ENCODE peak calls at places on chromosomes 1 and 21, in nine cellular contexts. L, N, Q, F, W, U, V, P and A are unnamed samples.

GRCh38 chr1:8118031-8118451 is 91.9 kb upstream of the ERRFI1 start:
- DNase-seq in L (no peak), V (no peak), W (no peak), P (no peak), Q (no peak), F (no peak), N (no peak), U (no peak), A (no peak)

GRCh38 chr21:35381743-35382310 is 332.7 kb upstream of the RUNX1 start:
- DNase-seq in W (no peak), U (no peak), N (no peak), P (no peak), V (peak; percentile 88), Q (no peak), F (no peak), L (no peak), A (no peak)

GRCh38 chr1:94741510-94741909 is 78.6 kb upstream of the SLC44A3 start:
- DNase-seq in Q (no peak), V (no peak), U (no peak), L (no peak), W (no peak), N (no peak), P (no peak), F (no peak), A (no peak)

GRCh38 chr1:60874703-60875102 is 207.7 kb upstream of the NFIA start:
- DNase-seq in N (no peak), Q (no peak), P (no peak), L (no peak), F (no peak), U (no peak), W (no peak), V (no peak), A (no peak)

GRCh38 chr1:153774780-153775431 is at the start of gene SLC27A3:
- DNase-seq in P (peak; percentile 74), V (peak; percentile 43), W (peak; percentile 37), Q (peak; percentile 62), N (peak; percentile 84), L (peak; percentile 17), F (no peak), U (peak; percentile 86), A (peak; percentile 72)

GRCh38 chr21:32520885-32521735 is 64.2 kb downstream of the TCP10L start:
- DNase-seq in V (no peak), U (peak; percentile 83), L (no peak), W (no peak), Q (no peak), F (no peak), N (no peak), P (peak; percentile 68), A (no peak)

GRCh38 chr21:44428281-44428942 is 26.9 kb upstream of the LRRC3 start:
- DNase-seq in L (peak; percentile 37), W (no peak), P (no peak), U (peak; percentile 40), Q (peak; percentile 64), V (peak; percentile 95), N (peak; percentile 36), F (peak; percentile 30), A (no peak)

GRCh38 chr1:7967651-7968050 is 6.1 kb downstream of the PARK7 start:
- DNase-seq in F (no peak), U (no peak), L (no peak), V (no peak), W (no peak), P (no peak), Q (no peak), N (no peak), A (no peak)

GRCh38 chr1:63691672-63692425 is 82.0 kb upstream of the ROR1 start:
- DNase-seq in U (peak; percentile 81), N (peak; percentile 68), Q (peak; percentile 84), L (peak; percentile 16), W (no peak), F (peak; percentile 73), P (peak; percentile 64), V (peak; percentile 82), A (peak; percentile 21)

GRCh38 chr1:6635910-6636760 is 11.5 kb downstream of the THAP3 start:
- DNase-seq in U (no peak), Q (no peak), P (no peak), F (no peak), L (no peak), V (no peak), W (no peak), N (no peak), A (no peak)

GRCh38 chr1:234083460-234083859 is 179.0 kb downstream of the SLC35F3 start:
- DNase-seq in P (no peak), N (no peak), Q (no peak), L (no peak), U (no peak), F (no peak), W (no peak), V (no peak), A (no peak)